ENCODE peak calls at places on chromosomes 4 and X, in ten cellular contexts. A is CD8-positive, alpha-beta T cell; T is suprapubic skin; Y is left lung; X is fibroblast of mammary gland; G is PC-9; F is fibroblast of lung; D is GM12865; B is A549; Q is tibial artery. J is an unnamed sample.

GRCh38 chr4:172153694-172154093 is 340.5 kb downstream of the GALNTL6 start:
- DNase-seq in A (no peak), T (no peak), Y (no peak), X (no peak), G (no peak), F (no peak), D (no peak), B (no peak), Q (no peak), J (no peak)

GRCh38 chr4:126572264-126572663 is 1060.5 kb upstream of the INTU start:
- DNase-seq in A (no peak), T (no peak), Y (no peak), X (no peak), G (no peak), F (no peak), D (no peak), B (no peak), Q (no peak), J (no peak)

GRCh38 chr4:133316874-133317273 is 167.8 kb downstream of the PCDH10 start:
- DNase-seq in A (no peak), T (no peak), Y (no peak), X (no peak), G (no peak), F (peak), D (no peak), B (no peak), Q (no peak), J (no peak)

GRCh38 chr4:110484029-110484428 is 8.1 kb downstream of the ENPEP start:
- DNase-seq in A (no peak), T (no peak), Y (no peak), X (no peak), G (no peak), F (no peak), D (peak), B (no peak), Q (no peak), J (no peak)

GRCh38 chr4:3305610-3306371 is 13.0 kb downstream of the RGS12 start:
- DNase-seq in A (peak), T (peak), Y (no peak), X (no peak), G (no peak), F (peak), D (no peak), B (no peak), Q (peak), J (no peak)

GRCh38 chr4:54525602-54526001 is 132.2 kb upstream of the KIT start:
- DNase-seq in A (no peak), T (no peak), Y (no peak), X (peak), G (peak), F (peak), D (no peak), B (peak), Q (no peak), J (no peak)

GRCh38 chr4:54550415-54551171 is 107.2 kb upstream of the KIT start:
- DNase-seq in A (no peak), T (no peak), Y (peak), X (peak), G (no peak), F (no peak), D (no peak), B (no peak), Q (no peak), J (no peak)

GRCh38 chrX:139202742-139203410 is 327.7 kb upstream of the F9 start:
- DNase-seq in A (no peak), T (no peak), Y (no peak), X (no peak), G (no peak), F (no peak), D (no peak), B (no peak), Q (no peak), J (no peak)

GRCh38 chrX:29903365-29903764 is 312.0 kb upstream of the MAGEB2 start:
- DNase-seq in A (no peak), T (no peak), Y (no peak), X (peak), G (no peak), F (peak), D (no peak), B (peak), Q (no peak), J (no peak)

GRCh38 chr4:124423160-124423559 is 289.4 kb downstream of the ANKRD50 start:
- DNase-seq in A (no peak), T (no peak), Y (no peak), X (peak), G (no peak), F (peak), D (no peak), B (no peak), Q (no peak), J (no peak)

GRCh38 chr4:29805245-29805644 is 914.9 kb upstream of the PCDH7 start:
- DNase-seq in A (no peak), T (no peak), Y (no peak), X (no peak), G (no peak), F (no peak), D (no peak), B (no peak), Q (no peak), J (no peak)

GRCh38 chrX:110287605-110288004 is 30.3 kb downstream of the AMMECR1 start:
- DNase-seq in A (no peak), T (no peak), Y (no peak), X (peak), G (no peak), F (no peak), D (no peak), B (no peak), Q (no peak), J (no peak)

GRCh38 chr4:111802191-111802590 is 343.1 kb upstream of the FAM241A start:
- DNase-seq in A (no peak), T (no peak), Y (no peak), X (peak), G (no peak), F (no peak), D (no peak), B (no peak), Q (no peak), J (no peak)

GRCh38 chr4:25088342-25088952 is 57.7 kb upstream of the LGI2 start:
- DNase-seq in A (no peak), T (no peak), Y (no peak), X (peak), G (no peak), F (peak), D (no peak), B (no peak), Q (peak), J (no peak)

GRCh38 chr4:152687974-152688599 is 8.3 kb upstream of the TMEM154 start:
- DNase-seq in A (no peak), T (no peak), Y (no peak), X (no peak), G (no peak), F (no peak), D (no peak), B (no peak), Q (no peak), J (no peak)

GRCh38 chr4:44165938-44166337 is 282.7 kb downstream of the KCTD8 start:
- DNase-seq in A (no peak), T (no peak), Y (no peak), X (no peak), G (no peak), F (peak), D (no peak), B (no peak), Q (no peak), J (no peak)

GRCh38 chr4:38867478-38868054 is at the start of gene FAM114A1:
- DNase-seq in A (no peak), T (peak), Y (peak), X (peak), G (peak), F (peak), D (peak), B (peak), Q (peak), J (no peak)

GRCh38 chr4:41069838-41070237 is 144.5 kb downstream of the APBB2 start:
- DNase-seq in A (no peak), T (no peak), Y (no peak), X (no peak), G (no peak), F (no peak), D (no peak), B (no peak), Q (no peak), J (no peak)

GRCh38 chr4:94574616-94575015 is 122.9 kb downstream of the PDLIM5 start:
- DNase-seq in A (no peak), T (no peak), Y (no peak), X (no peak), G (no peak), F (peak), D (no peak), B (no peak), Q (no peak), J (no peak)

GRCh38 chr4:6633091-6633906 is 7.2 kb upstream of the MRFAP1 start:
- DNase-seq in A (no peak), T (peak), Y (no peak), X (peak), G (peak), F (no peak), D (no peak), B (no peak), Q (peak), J (no peak)

GRCh38 chrX:108945883-108946523 is 209.6 kb upstream of the IRS4 start:
- DNase-seq in A (no peak), T (no peak), Y (no peak), X (no peak), G (peak), F (no peak), D (no peak), B (no peak), Q (no peak), J (no peak)

GRCh38 chr4:122652379-122652778 is 31.5 kb upstream of the IL21 start:
- DNase-seq in A (peak), T (no peak), Y (no peak), X (peak), G (peak), F (peak), D (peak), B (peak), Q (no peak), J (no peak)

GRCh38 chrX:3582421-3582820 is 131.0 kb downstream of the PRKX start:
- DNase-seq in A (no peak), T (no peak), Y (no peak), X (peak), G (no peak), F (peak), D (no peak), B (no peak), Q (no peak), J (no peak)

GRCh38 chr4:88965053-88965452 is 91.9 kb downstream of the FAM13A start:
- DNase-seq in A (no peak), T (no peak), Y (no peak), X (no peak), G (no peak), F (peak), D (no peak), B (no peak), Q (no peak), J (no peak)

GRCh38 chr4:106245176-106245575 is 70.8 kb downstream of the TBCK start:
- DNase-seq in A (no peak), T (no peak), Y (no peak), X (no peak), G (peak), F (no peak), D (no peak), B (no peak), Q (no peak), J (no peak)

GRCh38 chr4:148834804-148835598 is 392.8 kb upstream of the NR3C2 start:
- DNase-seq in A (no peak), T (no peak), Y (peak), X (peak), G (peak), F (peak), D (no peak), B (peak), Q (no peak), J (peak)

DNA sequence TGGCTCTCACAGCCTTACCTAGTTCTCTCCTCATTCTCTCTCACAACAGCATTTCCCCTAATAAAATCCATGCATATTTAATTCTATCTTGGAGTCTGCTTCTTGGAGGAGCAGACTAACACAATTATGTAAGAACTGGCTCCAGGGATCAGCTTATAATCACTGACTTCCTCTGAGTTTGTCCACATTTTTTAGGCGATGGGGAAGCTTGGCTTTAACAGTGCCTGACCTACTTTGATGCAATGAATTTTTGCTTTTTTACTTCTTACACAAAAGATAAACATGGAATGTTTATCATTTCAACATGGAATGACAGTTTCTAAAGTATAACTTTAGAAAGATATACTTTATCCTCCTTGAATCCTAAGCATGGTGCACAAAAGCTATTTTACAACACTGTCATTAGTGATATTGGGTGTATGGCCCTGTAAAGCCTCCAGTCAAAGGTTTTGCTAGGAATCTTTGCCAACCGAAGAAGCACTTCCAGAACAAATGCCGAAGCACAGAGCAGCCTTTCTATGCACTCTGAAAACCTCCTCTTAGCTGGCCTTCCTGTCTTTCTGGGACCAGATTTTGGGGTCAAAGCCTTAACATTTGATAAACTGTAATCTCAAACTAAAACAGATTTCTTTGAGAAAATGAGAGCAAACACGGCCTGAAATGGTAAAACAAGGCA is 750 bp downstream of the BDH2 start:
- DNase-seq in A (no peak), T (no peak), Y (no peak), X (peak), G (no peak), F (no peak), D (no peak), B (no peak), Q (no peak), J (no peak)
- H3K4me3 ChIP-seq in A (peak), T (peak), Y (peak), X (peak), G (peak), F (peak), D (peak), B (peak), Q (peak), J (peak)

GRCh38 chr4:146049802-146050201 is 111.2 kb upstream of the ZNF827 start:
- DNase-seq in A (no peak), T (no peak), Y (no peak), X (no peak), G (no peak), F (no peak), D (peak), B (no peak), Q (no peak), J (no peak)
- TF ChIP-seq CTCF in A (no peak), T (no peak), Y (no peak), X (no peak), G (no peak), F (no peak), D (no peak), B (no peak), Q (no peak), J (no peak)

DNA sequence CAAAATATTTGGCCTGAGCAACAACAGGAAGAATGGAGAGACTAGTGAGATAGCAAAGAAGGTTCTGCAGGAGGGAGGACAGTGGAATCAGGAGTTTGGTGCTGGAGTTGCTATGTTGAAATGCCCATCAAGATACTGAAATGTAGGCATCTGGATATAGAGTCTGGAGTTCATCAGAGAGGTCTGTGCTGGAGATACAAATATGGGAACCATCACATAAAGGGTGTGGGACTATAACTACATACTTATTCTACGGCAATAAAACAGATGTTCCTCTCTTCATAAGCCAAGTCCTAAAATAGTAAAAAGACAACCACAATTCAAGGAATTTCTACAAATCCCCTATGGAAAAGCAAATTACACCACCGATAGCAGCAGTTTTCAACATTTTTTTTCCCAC is 1.7 kb downstream of the MED14 start:
- DNase-seq in A (no peak), T (no peak), Y (no peak), X (no peak), G (no peak), F (peak), D (no peak), B (no peak), Q (no peak), J (no peak)
- H3K4me3 ChIP-seq in A (peak), T (peak), Y (peak), X (no peak), G (peak), F (peak), D (peak), B (no peak), Q (peak), J (peak)

DNA sequence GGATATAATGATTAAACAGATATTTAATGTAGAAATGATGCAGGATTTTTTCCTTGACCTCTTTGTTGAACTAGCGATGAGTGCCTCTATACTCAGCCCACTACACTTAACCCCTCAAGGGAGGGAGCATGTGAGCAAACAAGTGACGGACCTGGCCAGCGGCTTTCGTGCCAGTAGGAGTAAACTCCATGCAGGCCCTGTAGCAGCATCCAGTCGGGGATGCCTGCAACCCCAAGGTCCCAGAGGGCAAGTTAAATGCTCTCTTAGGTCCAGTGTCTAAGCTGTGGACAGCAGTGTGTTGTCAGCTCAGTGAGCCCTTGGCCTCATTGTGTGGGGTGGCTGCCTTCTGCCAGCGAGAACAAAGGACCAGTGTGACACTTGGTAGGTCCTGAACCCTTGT is 708.7 kb downstream of the TECRL start:
- DNase-seq in A (no peak), T (no peak), Y (no peak), X (no peak), G (no peak), F (no peak), D (no peak), B (no peak), Q (no peak), J (no peak)
- TF ChIP-seq CTCF in A (no peak), T (no peak), Y (no peak), X (no peak), G (no peak), F (no peak), D (no peak), B (no peak), Q (no peak), J (no peak)

DNA sequence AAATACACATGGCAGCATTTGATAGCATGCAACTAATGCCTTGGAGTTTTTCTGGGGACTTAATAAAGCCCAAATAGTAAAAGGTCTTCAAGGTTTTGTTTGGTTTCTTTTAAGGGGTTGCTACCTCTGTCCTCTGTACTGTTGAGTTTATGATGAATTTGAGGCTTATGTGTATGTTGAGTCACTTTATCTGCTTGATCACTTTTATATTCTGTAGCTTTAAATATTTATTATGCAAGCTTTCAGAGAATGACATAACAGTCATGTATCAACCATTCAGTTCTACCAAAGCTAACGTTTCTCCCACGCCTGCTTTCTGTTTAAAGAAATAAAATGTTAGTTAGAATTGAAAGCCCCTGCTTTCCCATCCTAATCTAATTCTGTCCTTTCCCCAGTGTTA is 122.2 kb downstream of the NHS start:
- DNase-seq in A (no peak), T (no peak), Y (no peak), X (no peak), G (no peak), F (peak), D (no peak), B (no peak), Q (no peak), J (no peak)
- H3K4me3 ChIP-seq in A (no peak), T (no peak), Y (no peak), X (no peak), G (no peak), F (no peak), D (no peak), B (no peak), Q (no peak), J (no peak)

GRCh38 chr4:93157984-93158383 is 670.6 kb upstream of the ATOH1 start:
- DNase-seq in A (no peak), T (no peak), Y (no peak), X (no peak), G (no peak), F (no peak), D (no peak), B (peak), Q (no peak), J (no peak)
- TF ChIP-seq CTCF in A (no peak), T (no peak), Y (no peak), X (no peak), G (peak), F (no peak), D (peak), B (no peak), Q (no peak), J (peak)

GRCh38 chr4:78937837-78938236 is 1.4 kb downstream of the PAQR3 start:
- DNase-seq in A (no peak), T (no peak), Y (no peak), X (peak), G (no peak), F (peak), D (no peak), B (peak), Q (no peak), J (no peak)
- H3K4me3 ChIP-seq in A (no peak), T (peak), Y (peak), X (peak), G (peak), F (no peak), D (no peak), B (no peak), Q (peak), J (no peak)

GRCh38 chr4:12729384-12729783 is 754.8 kb downstream of the RAB28 start:
- DNase-seq in A (no peak), T (no peak), Y (no peak), X (peak), G (no peak), F (peak), D (peak), B (peak), Q (no peak), J (no peak)
- TF ChIP-seq CTCF in A (peak), T (peak), Y (no peak), X (peak), G (peak), F (peak), D (peak), B (peak), Q (peak), J (peak)